ENCODE peak calls at places on chromosomes 3 and 15, in eight cellular contexts. D is pancreas; C is DMS153; L is KBM-7; J is upper lobe of right lung; E is Calu3; I is GOT3; M is activated CD4-positive, alpha-beta T cell treated with anti-CD3 and anti-CD28 coated beads, Interleukin-2, amount 50 U/mL, for 24 hours. W is an unnamed sample.

GRCh38 chr3:60839242-60839641 is 412.0 kb downstream of the FHIT start:
- DNase-seq in E (no peak), M (no peak), D (no peak), I (no peak), C (peak), J (no peak), L (no peak), W (no peak)

GRCh38 chr3:65883614-65884013 is 155.1 kb downstream of the MAGI1 start:
- DNase-seq in M (no peak), I (no peak), C (peak), J (no peak), L (no peak), D (no peak), E (no peak), W (no peak)

GRCh38 chr15:90664650-90665287 is 52.4 kb upstream of the BLM start:
- DNase-seq in C (no peak), D (peak), J (peak), M (no peak), L (no peak), I (peak), E (no peak), W (no peak)

GRCh38 chr15:35545316-35545824 is 595 bp downstream of the DPH6 start:
- DNase-seq in E (no peak), D (peak), L (no peak), C (no peak), I (no peak), J (peak), M (peak), W (peak)

GRCh38 chr15:64905119-64905831 is 6.4 kb upstream of the ANKDD1A start:
- DNase-seq in M (peak), J (peak), I (peak), C (no peak), L (peak), D (peak), E (peak), W (no peak)

GRCh38 chr3:17639765-17640164 is 102.7 kb downstream of the TBC1D5 start:
- DNase-seq in C (no peak), M (no peak), J (no peak), D (no peak), L (no peak), I (no peak), E (peak), W (peak)

GRCh38 chr3:76789262-76789661 is 250.6 kb upstream of the ROBO2 start:
- DNase-seq in J (no peak), D (no peak), E (no peak), L (no peak), M (no peak), C (no peak), I (no peak), W (no peak)

GRCh38 chr3:184635126-184635525 is 73.5 kb downstream of the EPHB3 start:
- DNase-seq in L (no peak), I (no peak), D (no peak), M (no peak), E (peak), J (peak), C (peak), W (no peak)

GRCh38 chr3:48621461-48621869 is at the start of gene TMEM89:
- DNase-seq in M (no peak), L (no peak), J (no peak), E (no peak), I (no peak), D (peak), C (no peak), W (no peak)

GRCh38 chr3:15386352-15386751 is 41.0 kb downstream of the METTL6 start:
- DNase-seq in M (no peak), C (no peak), J (no peak), L (no peak), D (no peak), E (no peak), I (no peak), W (no peak)

GRCh38 chr3:63809607-63810006 is 9.5 kb upstream of the C3orf49 start:
- DNase-seq in D (no peak), I (no peak), L (no peak), E (no peak), J (no peak), M (no peak), C (no peak), W (no peak)

GRCh38 chr3:1442271-1442670 is 349.4 kb downstream of the CNTN6 start:
- DNase-seq in I (no peak), M (no peak), D (no peak), L (no peak), E (no peak), C (no peak), J (no peak), W (no peak)

GRCh38 chr3:157373783-157374182 is 62.9 kb upstream of the PTX3 start:
- DNase-seq in M (no peak), J (no peak), D (no peak), L (no peak), I (no peak), C (no peak), E (no peak), W (no peak)

GRCh38 chr3:50588759-50589433 is 19.6 kb downstream of the HEMK1 start:
- DNase-seq in E (no peak), M (no peak), D (no peak), I (no peak), C (no peak), L (no peak), J (no peak), W (no peak)

GRCh38 chr3:130894873-130895330 is 1.0 kb downstream of the ATP2C1 start:
- DNase-seq in C (no peak), I (no peak), M (no peak), E (no peak), J (no peak), L (no peak), D (no peak), W (no peak)

GRCh38 chr15:32683906-32684584 is 33.8 kb upstream of the GREM1 start:
- DNase-seq in M (no peak), C (no peak), E (no peak), L (peak), D (no peak), I (no peak), J (no peak), W (no peak)

GRCh38 chr3:149736180-149737100 is 15.8 kb downstream of the COMMD2 start:
- DNase-seq in I (no peak), M (no peak), C (no peak), E (peak), J (no peak), D (no peak), L (no peak), W (peak)

GRCh38 chr15:100140527-100141303 is 201.1 kb downstream of the ADAMTS17 start:
- DNase-seq in D (no peak), M (no peak), L (no peak), I (no peak), J (no peak), C (no peak), E (no peak), W (no peak)

GRCh38 chr3:95348879-95349278 is 1286.0 kb downstream of the NSUN3 start:
- DNase-seq in C (no peak), D (no peak), J (no peak), L (no peak), I (no peak), M (no peak), E (no peak), W (no peak)

GRCh38 chr3:52291508-52292181 is 4.0 kb downstream of the GLYCTK start:
- DNase-seq in C (no peak), I (no peak), E (peak), M (no peak), L (no peak), D (peak), J (peak), W (no peak)

GRCh38 chr3:58994746-58995330 is 55.0 kb downstream of the CFAP20DC start:
- DNase-seq in C (no peak), E (peak), I (no peak), D (no peak), J (no peak), M (peak), L (peak), W (peak)

GRCh38 chr15:49865925-49866757 is 245.3 kb downstream of the DTWD1 start:
- DNase-seq in C (peak), L (no peak), D (no peak), M (no peak), E (peak), I (no peak), J (no peak), W (no peak)

GRCh38 chr3:197749601-197750395 is at the start of gene FYTTD1:
- DNase-seq in J (peak), C (peak), M (peak), E (peak), D (peak), L (peak), I (peak), W (peak)

W was measured in SW 1271.